ENCODE peak calls at places on chromosomes 13 and 19, in eight cellular contexts. One of them, this sample, is unnamed.

GRCh38 chr19:1249298-1249989 is 1.1 kb downstream of the MIDN start:
- DNase-seq in transverse colon: peak
- DNase-seq in AG20443: peak
- DNase-seq in kidney tubule cell: peak
- DNase-seq in NB4: peak
- DNase-seq in SW 1271: peak
- DNase-seq in heart left ventricle: peak
- DNase-seq in stimulated activated CD8-positive, alpha-beta memory T cell treated with anti-CD3 and anti-CD28 coated beads, Interleukin-7, amount 100 ng/mL, for 1 hour: peak
- DNase-seq in this sample: peak

GRCh38 chr19:42140125-42140754 is 8.0 kb upstream of the POU2F2 start:
- DNase-seq in NB4: peak
- DNase-seq in SW 1271: no peak
- DNase-seq in heart left ventricle: peak
- DNase-seq in AG20443: peak
- DNase-seq in transverse colon: peak
- DNase-seq in stimulated activated CD8-positive, alpha-beta memory T cell treated with anti-CD3 and anti-CD28 coated beads, Interleukin-7, amount 100 ng/mL, for 1 hour: no peak
- DNase-seq in kidney tubule cell: peak
- DNase-seq in this sample: peak

GRCh38 chr13:36148436-36148835 is 17.3 kb upstream of the DCLK1 start:
- DNase-seq in SW 1271: no peak
- DNase-seq in stimulated activated CD8-positive, alpha-beta memory T cell treated with anti-CD3 and anti-CD28 coated beads, Interleukin-7, amount 100 ng/mL, for 1 hour: no peak
- DNase-seq in transverse colon: no peak
- DNase-seq in AG20443: no peak
- DNase-seq in heart left ventricle: no peak
- DNase-seq in kidney tubule cell: peak
- DNase-seq in NB4: no peak
- DNase-seq in this sample: no peak

GRCh38 chr19:14337510-14337909 is 43.7 kb upstream of the ADGRE5 start:
- DNase-seq in kidney tubule cell: no peak
- DNase-seq in heart left ventricle: no peak
- DNase-seq in transverse colon: peak
- DNase-seq in stimulated activated CD8-positive, alpha-beta memory T cell treated with anti-CD3 and anti-CD28 coated beads, Interleukin-7, amount 100 ng/mL, for 1 hour: no peak
- DNase-seq in SW 1271: peak
- DNase-seq in AG20443: peak
- DNase-seq in NB4: peak
- DNase-seq in this sample: no peak

GRCh38 chr13:28478127-28478526 is 16.8 kb downstream of the FLT1 start:
- DNase-seq in SW 1271: no peak
- DNase-seq in stimulated activated CD8-positive, alpha-beta memory T cell treated with anti-CD3 and anti-CD28 coated beads, Interleukin-7, amount 100 ng/mL, for 1 hour: no peak
- DNase-seq in NB4: no peak
- DNase-seq in heart left ventricle: no peak
- DNase-seq in transverse colon: no peak
- DNase-seq in kidney tubule cell: no peak
- DNase-seq in AG20443: no peak
- DNase-seq in this sample: no peak

GRCh38 chr19:29329460-29330134 is 116.6 kb upstream of the UQCRFS1 start:
- DNase-seq in AG20443: peak
- DNase-seq in NB4: peak
- DNase-seq in transverse colon: no peak
- DNase-seq in stimulated activated CD8-positive, alpha-beta memory T cell treated with anti-CD3 and anti-CD28 coated beads, Interleukin-7, amount 100 ng/mL, for 1 hour: no peak
- DNase-seq in SW 1271: no peak
- DNase-seq in heart left ventricle: no peak
- DNase-seq in kidney tubule cell: peak
- DNase-seq in this sample: no peak

GRCh38 chr13:99973786-99974185 is 2.2 kb upstream of the ZIC5 start:
- DNase-seq in heart left ventricle: no peak
- DNase-seq in AG20443: no peak
- DNase-seq in SW 1271: no peak
- DNase-seq in stimulated activated CD8-positive, alpha-beta memory T cell treated with anti-CD3 and anti-CD28 coated beads, Interleukin-7, amount 100 ng/mL, for 1 hour: no peak
- DNase-seq in NB4: no peak
- DNase-seq in transverse colon: no peak
- DNase-seq in kidney tubule cell: no peak
- DNase-seq in this sample: no peak

GRCh38 chr13:97249093-97249787 is 27.1 kb downstream of the MBNL2 start:
- DNase-seq in transverse colon: no peak
- DNase-seq in stimulated activated CD8-positive, alpha-beta memory T cell treated with anti-CD3 and anti-CD28 coated beads, Interleukin-7, amount 100 ng/mL, for 1 hour: no peak
- DNase-seq in heart left ventricle: no peak
- DNase-seq in SW 1271: no peak
- DNase-seq in kidney tubule cell: no peak
- DNase-seq in AG20443: no peak
- DNase-seq in NB4: no peak
- DNase-seq in this sample: no peak

GRCh38 chr19:7822910-7823515 is 7.0 kb upstream of the EVI5L start:
- DNase-seq in AG20443: no peak
- DNase-seq in heart left ventricle: no peak
- DNase-seq in NB4: no peak
- DNase-seq in stimulated activated CD8-positive, alpha-beta memory T cell treated with anti-CD3 and anti-CD28 coated beads, Interleukin-7, amount 100 ng/mL, for 1 hour: no peak
- DNase-seq in SW 1271: no peak
- DNase-seq in kidney tubule cell: no peak
- DNase-seq in transverse colon: no peak
- DNase-seq in this sample: no peak

GRCh38 chr19:35869327-35870123 is 1.2 kb downstream of the APLP1 start:
- DNase-seq in AG20443: peak
- DNase-seq in NB4: peak
- DNase-seq in kidney tubule cell: peak
- DNase-seq in SW 1271: peak
- DNase-seq in transverse colon: peak
- DNase-seq in heart left ventricle: peak
- DNase-seq in stimulated activated CD8-positive, alpha-beta memory T cell treated with anti-CD3 and anti-CD28 coated beads, Interleukin-7, amount 100 ng/mL, for 1 hour: no peak
- DNase-seq in this sample: no peak

GRCh38 chr19:3135961-3136683 is at the start of gene GNA15:
- DNase-seq in kidney tubule cell: no peak
- DNase-seq in transverse colon: peak
- DNase-seq in stimulated activated CD8-positive, alpha-beta memory T cell treated with anti-CD3 and anti-CD28 coated beads, Interleukin-7, amount 100 ng/mL, for 1 hour: no peak
- DNase-seq in heart left ventricle: no peak
- DNase-seq in AG20443: no peak
- DNase-seq in SW 1271: no peak
- DNase-seq in NB4: peak
- DNase-seq in this sample: no peak

GRCh38 chr13:76884167-76884566 is 2.0 kb downstream of the KCTD12 start:
- DNase-seq in stimulated activated CD8-positive, alpha-beta memory T cell treated with anti-CD3 and anti-CD28 coated beads, Interleukin-7, amount 100 ng/mL, for 1 hour: no peak
- DNase-seq in transverse colon: peak
- DNase-seq in NB4: peak
- DNase-seq in SW 1271: no peak
- DNase-seq in AG20443: peak
- DNase-seq in heart left ventricle: peak
- DNase-seq in kidney tubule cell: peak
- DNase-seq in this sample: no peak

GRCh38 chr13:65789815-65790214 is 1440.3 kb downstream of the PCDH9 start:
- DNase-seq in AG20443: no peak
- DNase-seq in kidney tubule cell: no peak
- DNase-seq in stimulated activated CD8-positive, alpha-beta memory T cell treated with anti-CD3 and anti-CD28 coated beads, Interleukin-7, amount 100 ng/mL, for 1 hour: no peak
- DNase-seq in heart left ventricle: no peak
- DNase-seq in transverse colon: no peak
- DNase-seq in SW 1271: no peak
- DNase-seq in NB4: no peak
- DNase-seq in this sample: peak

GRCh38 chr19:1107655-1108261 is 4.0 kb downstream of the GPX4 start:
- DNase-seq in heart left ventricle: no peak
- DNase-seq in SW 1271: no peak
- DNase-seq in transverse colon: no peak
- DNase-seq in NB4: no peak
- DNase-seq in kidney tubule cell: no peak
- DNase-seq in AG20443: no peak
- DNase-seq in stimulated activated CD8-positive, alpha-beta memory T cell treated with anti-CD3 and anti-CD28 coated beads, Interleukin-7, amount 100 ng/mL, for 1 hour: no peak
- DNase-seq in this sample: no peak

GRCh38 chr19:29587518-29587986 is 18.5 kb upstream of the POP4 start:
- DNase-seq in stimulated activated CD8-positive, alpha-beta memory T cell treated with anti-CD3 and anti-CD28 coated beads, Interleukin-7, amount 100 ng/mL, for 1 hour: peak
- DNase-seq in heart left ventricle: no peak
- DNase-seq in AG20443: no peak
- DNase-seq in kidney tubule cell: peak
- DNase-seq in NB4: peak
- DNase-seq in SW 1271: no peak
- DNase-seq in transverse colon: peak
- DNase-seq in this sample: no peak

GRCh38 chr13:109844396-109844795 is 58.0 kb upstream of the IRS2 start:
- DNase-seq in SW 1271: no peak
- DNase-seq in stimulated activated CD8-positive, alpha-beta memory T cell treated with anti-CD3 and anti-CD28 coated beads, Interleukin-7, amount 100 ng/mL, for 1 hour: no peak
- DNase-seq in kidney tubule cell: peak
- DNase-seq in NB4: no peak
- DNase-seq in transverse colon: no peak
- DNase-seq in AG20443: no peak
- DNase-seq in heart left ventricle: no peak
- DNase-seq in this sample: no peak

GRCh38 chr19:43534811-43535761 is 2.1 kb downstream of the ZNF575 start:
- DNase-seq in stimulated activated CD8-positive, alpha-beta memory T cell treated with anti-CD3 and anti-CD28 coated beads, Interleukin-7, amount 100 ng/mL, for 1 hour: no peak
- DNase-seq in NB4: peak
- DNase-seq in kidney tubule cell: peak
- DNase-seq in SW 1271: no peak
- DNase-seq in transverse colon: peak
- DNase-seq in heart left ventricle: peak
- DNase-seq in AG20443: peak
- DNase-seq in this sample: no peak

GRCh38 chr13:67554296-67554695 is 324.2 kb upstream of the PCDH9 start:
- DNase-seq in heart left ventricle: no peak
- DNase-seq in NB4: peak
- DNase-seq in SW 1271: no peak
- DNase-seq in kidney tubule cell: no peak
- DNase-seq in AG20443: no peak
- DNase-seq in stimulated activated CD8-positive, alpha-beta memory T cell treated with anti-CD3 and anti-CD28 coated beads, Interleukin-7, amount 100 ng/mL, for 1 hour: no peak
- DNase-seq in transverse colon: no peak
- DNase-seq in this sample: no peak

GRCh38 chr13:114057131-114058050 is 75.0 kb downstream of the RASA3 start:
- DNase-seq in transverse colon: no peak
- DNase-seq in kidney tubule cell: no peak
- DNase-seq in AG20443: no peak
- DNase-seq in stimulated activated CD8-positive, alpha-beta memory T cell treated with anti-CD3 and anti-CD28 coated beads, Interleukin-7, amount 100 ng/mL, for 1 hour: no peak
- DNase-seq in SW 1271: no peak
- DNase-seq in heart left ventricle: no peak
- DNase-seq in NB4: peak
- DNase-seq in this sample: no peak

GRCh38 chr19:14871619-14872230 is 14.2 kb downstream of the OR7A17 start:
- DNase-seq in kidney tubule cell: peak
- DNase-seq in AG20443: peak
- DNase-seq in heart left ventricle: no peak
- DNase-seq in SW 1271: peak
- DNase-seq in NB4: peak
- DNase-seq in transverse colon: no peak
- DNase-seq in stimulated activated CD8-positive, alpha-beta memory T cell treated with anti-CD3 and anti-CD28 coated beads, Interleukin-7, amount 100 ng/mL, for 1 hour: no peak
- DNase-seq in this sample: no peak

GRCh38 chr19:40633207-40633606 is 32.0 kb downstream of the LTBP4 start:
- DNase-seq in transverse colon: no peak
- DNase-seq in AG20443: peak
- DNase-seq in heart left ventricle: no peak
- DNase-seq in stimulated activated CD8-positive, alpha-beta memory T cell treated with anti-CD3 and anti-CD28 coated beads, Interleukin-7, amount 100 ng/mL, for 1 hour: no peak
- DNase-seq in NB4: no peak
- DNase-seq in SW 1271: no peak
- DNase-seq in kidney tubule cell: peak
- DNase-seq in this sample: peak

GRCh38 chr19:12733369-12733896 is 1.1 kb downstream of the TRIR start:
- DNase-seq in stimulated activated CD8-positive, alpha-beta memory T cell treated with anti-CD3 and anti-CD28 coated beads, Interleukin-7, amount 100 ng/mL, for 1 hour: no peak
- DNase-seq in kidney tubule cell: peak
- DNase-seq in AG20443: peak
- DNase-seq in NB4: peak
- DNase-seq in SW 1271: peak
- DNase-seq in heart left ventricle: no peak
- DNase-seq in transverse colon: no peak
- DNase-seq in this sample: peak

GRCh38 chr13:24892844-24893243 is 128.9 kb downstream of the RNF17 start:
- DNase-seq in SW 1271: no peak
- DNase-seq in NB4: no peak
- DNase-seq in kidney tubule cell: no peak
- DNase-seq in heart left ventricle: no peak
- DNase-seq in AG20443: no peak
- DNase-seq in transverse colon: no peak
- DNase-seq in stimulated activated CD8-positive, alpha-beta memory T cell treated with anti-CD3 and anti-CD28 coated beads, Interleukin-7, amount 100 ng/mL, for 1 hour: no peak
- DNase-seq in this sample: no peak

GRCh38 chr13:113981201-113981605 is 7.3 kb upstream of the C13orf46 start:
- DNase-seq in AG20443: no peak
- DNase-seq in stimulated activated CD8-positive, alpha-beta memory T cell treated with anti-CD3 and anti-CD28 coated beads, Interleukin-7, amount 100 ng/mL, for 1 hour: no peak
- DNase-seq in kidney tubule cell: peak
- DNase-seq in transverse colon: peak
- DNase-seq in heart left ventricle: no peak
- DNase-seq in SW 1271: no peak
- DNase-seq in NB4: no peak
- DNase-seq in this sample: no peak

GRCh38 chr13:29537736-29538624 is 57.5 kb downstream of the SLC7A1 start:
- DNase-seq in transverse colon: no peak
- DNase-seq in kidney tubule cell: no peak
- DNase-seq in NB4: no peak
- DNase-seq in AG20443: peak
- DNase-seq in heart left ventricle: no peak
- DNase-seq in stimulated activated CD8-positive, alpha-beta memory T cell treated with anti-CD3 and anti-CD28 coated beads, Interleukin-7, amount 100 ng/mL, for 1 hour: no peak
- DNase-seq in SW 1271: no peak
- DNase-seq in this sample: no peak

GRCh38 chr19:16074488-16075365 is 1.6 kb upstream of the TPM4 start:
- DNase-seq in AG20443: no peak
- DNase-seq in kidney tubule cell: no peak
- DNase-seq in stimulated activated CD8-positive, alpha-beta memory T cell treated with anti-CD3 and anti-CD28 coated beads, Interleukin-7, amount 100 ng/mL, for 1 hour: no peak
- DNase-seq in transverse colon: peak
- DNase-seq in SW 1271: no peak
- DNase-seq in NB4: no peak
- DNase-seq in heart left ventricle: no peak
- DNase-seq in this sample: no peak

GRCh38 chr13:32734511-32734910 is 148.3 kb downstream of the PDS5B start:
- DNase-seq in NB4: peak
- DNase-seq in SW 1271: peak
- DNase-seq in kidney tubule cell: peak
- DNase-seq in AG20443: no peak
- DNase-seq in heart left ventricle: no peak
- DNase-seq in stimulated activated CD8-positive, alpha-beta memory T cell treated with anti-CD3 and anti-CD28 coated beads, Interleukin-7, amount 100 ng/mL, for 1 hour: no peak
- DNase-seq in transverse colon: no peak
- DNase-seq in this sample: no peak

GRCh38 chr13:80363890-80364503 is 23.1 kb upstream of the SPRY2 start:
- DNase-seq in transverse colon: no peak
- DNase-seq in kidney tubule cell: peak
- DNase-seq in stimulated activated CD8-positive, alpha-beta memory T cell treated with anti-CD3 and anti-CD28 coated beads, Interleukin-7, amount 100 ng/mL, for 1 hour: no peak
- DNase-seq in SW 1271: peak
- DNase-seq in NB4: peak
- DNase-seq in heart left ventricle: no peak
- DNase-seq in AG20443: peak
- DNase-seq in this sample: no peak

GRCh38 chr13:33690321-33690720 is 127.6 kb upstream of the RFC3 start:
- DNase-seq in AG20443: no peak
- DNase-seq in NB4: no peak
- DNase-seq in heart left ventricle: no peak
- DNase-seq in transverse colon: no peak
- DNase-seq in stimulated activated CD8-positive, alpha-beta memory T cell treated with anti-CD3 and anti-CD28 coated beads, Interleukin-7, amount 100 ng/mL, for 1 hour: no peak
- DNase-seq in SW 1271: no peak
- DNase-seq in kidney tubule cell: no peak
- DNase-seq in this sample: no peak

GRCh38 chr19:18373892-18374629 is 11.9 kb upstream of the GDF15 start:
- DNase-seq in NB4: peak
- DNase-seq in transverse colon: peak
- DNase-seq in heart left ventricle: peak
- DNase-seq in AG20443: peak
- DNase-seq in kidney tubule cell: peak
- DNase-seq in SW 1271: peak
- DNase-seq in stimulated activated CD8-positive, alpha-beta memory T cell treated with anti-CD3 and anti-CD28 coated beads, Interleukin-7, amount 100 ng/mL, for 1 hour: no peak
- DNase-seq in this sample: peak

GRCh38 chr13:73721571-73721970 is 412.6 kb downstream of the KLF12 start:
- DNase-seq in stimulated activated CD8-positive, alpha-beta memory T cell treated with anti-CD3 and anti-CD28 coated beads, Interleukin-7, amount 100 ng/mL, for 1 hour: no peak
- DNase-seq in kidney tubule cell: no peak
- DNase-seq in SW 1271: no peak
- DNase-seq in heart left ventricle: no peak
- DNase-seq in AG20443: no peak
- DNase-seq in transverse colon: no peak
- DNase-seq in NB4: no peak
- DNase-seq in this sample: no peak